ENCODE peak calls at places on chromosomes 16 and 17, in seven cellular contexts. One of them, this sample, is unnamed. For H3K9me3, the result is how much of the 10 kb centered on the place peaks cover.

GRCh38 chr17:4971826-4972225 is 4.2 kb upstream of the SPAG7 start:
- DNase-seq in neuronal stem cell: no peak
- DNase-seq in mucosa of descending colon: no peak
- DNase-seq in left lung: no peak
- DNase-seq in transverse colon: no peak
- DNase-seq in tibial nerve: no peak
- DNase-seq in CD8-positive, alpha-beta T cell: no peak
- DNase-seq in this sample: no peak

GRCh38 chr16:50153648-50154368 is 702 bp downstream of the TENT4B start:
- DNase-seq in neuronal stem cell: no peak
- DNase-seq in mucosa of descending colon: peak
- DNase-seq in left lung: peak
- DNase-seq in transverse colon: no peak
- DNase-seq in tibial nerve: peak
- DNase-seq in CD8-positive, alpha-beta T cell: peak
- DNase-seq in this sample: no peak

GRCh38 chr16:769201-769769 is 8.8 kb downstream of the MSLN start:
- DNase-seq in neuronal stem cell: peak
- DNase-seq in mucosa of descending colon: no peak
- DNase-seq in left lung: no peak
- DNase-seq in transverse colon: no peak
- DNase-seq in tibial nerve: no peak
- DNase-seq in CD8-positive, alpha-beta T cell: no peak
- DNase-seq in this sample: no peak

GRCh38 chr16:6643083-6643686 is 689.5 kb upstream of the RBFOX1 start:
- DNase-seq in neuronal stem cell: peak
- DNase-seq in mucosa of descending colon: no peak
- DNase-seq in left lung: no peak
- DNase-seq in transverse colon: peak
- DNase-seq in tibial nerve: peak
- DNase-seq in CD8-positive, alpha-beta T cell: peak
- DNase-seq in this sample: peak

GRCh38 chr17:45171338-45172231 is 9.9 kb downstream of the HEXIM2 start:
- DNase-seq in neuronal stem cell: no peak
- DNase-seq in mucosa of descending colon: peak
- DNase-seq in left lung: peak
- DNase-seq in transverse colon: peak
- DNase-seq in tibial nerve: no peak
- DNase-seq in CD8-positive, alpha-beta T cell: no peak
- DNase-seq in this sample: no peak

GRCh38 chr17:12739500-12739899 is 49.8 kb upstream of the ARHGAP44 start:
- DNase-seq in neuronal stem cell: no peak
- DNase-seq in mucosa of descending colon: no peak
- DNase-seq in left lung: no peak
- DNase-seq in transverse colon: no peak
- DNase-seq in tibial nerve: no peak
- DNase-seq in CD8-positive, alpha-beta T cell: no peak
- DNase-seq in this sample: no peak

GRCh38 chr17:48497103-48497502 is 33.7 kb downstream of the HOXB1 start:
- DNase-seq in neuronal stem cell: no peak
- DNase-seq in mucosa of descending colon: no peak
- DNase-seq in left lung: no peak
- DNase-seq in transverse colon: no peak
- DNase-seq in tibial nerve: no peak
- DNase-seq in CD8-positive, alpha-beta T cell: no peak
- DNase-seq in this sample: no peak

GRCh38 chr17:9217151-9218067 is 196.1 kb downstream of the NTN1 start:
- DNase-seq in neuronal stem cell: no peak
- DNase-seq in mucosa of descending colon: peak
- DNase-seq in left lung: no peak
- DNase-seq in transverse colon: no peak
- DNase-seq in tibial nerve: no peak
- DNase-seq in CD8-positive, alpha-beta T cell: no peak
- DNase-seq in this sample: no peak

GRCh38 chr17:5772720-5773119 is 188.4 kb upstream of the NLRP1 start:
- DNase-seq in neuronal stem cell: no peak
- DNase-seq in mucosa of descending colon: no peak
- DNase-seq in left lung: no peak
- DNase-seq in transverse colon: no peak
- DNase-seq in tibial nerve: no peak
- DNase-seq in CD8-positive, alpha-beta T cell: no peak
- DNase-seq in this sample: no peak

GRCh38 chr17:73819440-73820395 is 175.5 kb upstream of the SDK2 start:
- DNase-seq in neuronal stem cell: no peak
- DNase-seq in mucosa of descending colon: no peak
- DNase-seq in left lung: no peak
- DNase-seq in transverse colon: no peak
- DNase-seq in tibial nerve: no peak
- DNase-seq in CD8-positive, alpha-beta T cell: no peak
- DNase-seq in this sample: no peak

GRCh38 chr16:75254359-75254837 is 3.0 kb upstream of the BCAR1 start:
- DNase-seq in neuronal stem cell: no peak
- DNase-seq in mucosa of descending colon: no peak
- DNase-seq in left lung: peak
- DNase-seq in transverse colon: peak
- DNase-seq in tibial nerve: no peak
- DNase-seq in CD8-positive, alpha-beta T cell: no peak
- DNase-seq in this sample: no peak

GRCh38 chr16:30551781-30552180 is 6.4 kb downstream of the ZNF764 start:
- DNase-seq in neuronal stem cell: no peak
- DNase-seq in mucosa of descending colon: no peak
- DNase-seq in left lung: peak
- DNase-seq in transverse colon: no peak
- DNase-seq in tibial nerve: no peak
- DNase-seq in CD8-positive, alpha-beta T cell: no peak
- DNase-seq in this sample: peak

GRCh38 chr17:7557825-7558543 is 566 bp upstream of the TNFSF13 start:
- DNase-seq in neuronal stem cell: no peak
- DNase-seq in mucosa of descending colon: peak
- DNase-seq in left lung: peak
- DNase-seq in transverse colon: peak
- DNase-seq in tibial nerve: peak
- DNase-seq in CD8-positive, alpha-beta T cell: no peak
- DNase-seq in this sample: no peak

GRCh38 chr17:78501241-78502036 is 75.8 kb downstream of the DNAH17 start:
- DNase-seq in neuronal stem cell: no peak
- DNase-seq in mucosa of descending colon: no peak
- DNase-seq in left lung: no peak
- DNase-seq in transverse colon: no peak
- DNase-seq in tibial nerve: no peak
- DNase-seq in CD8-positive, alpha-beta T cell: no peak
- DNase-seq in this sample: no peak

GRCh38 chr17:40452074-40452787 is 9.0 kb downstream of the IGFBP4 start:
- DNase-seq in neuronal stem cell: no peak
- DNase-seq in mucosa of descending colon: no peak
- DNase-seq in left lung: no peak
- DNase-seq in transverse colon: no peak
- DNase-seq in tibial nerve: no peak
- DNase-seq in CD8-positive, alpha-beta T cell: no peak
- DNase-seq in this sample: no peak

GRCh38 chr16:86872126-86872525 is 293.8 kb downstream of the FOXL1 start:
- DNase-seq in neuronal stem cell: no peak
- DNase-seq in mucosa of descending colon: no peak
- DNase-seq in left lung: no peak
- DNase-seq in transverse colon: no peak
- DNase-seq in tibial nerve: no peak
- DNase-seq in CD8-positive, alpha-beta T cell: no peak
- DNase-seq in this sample: no peak

GRCh38 chr17:29615492-29616299 is 7.0 kb downstream of the CORO6 start:
- DNase-seq in neuronal stem cell: peak
- DNase-seq in mucosa of descending colon: peak
- DNase-seq in left lung: peak
- DNase-seq in transverse colon: peak
- DNase-seq in tibial nerve: peak
- DNase-seq in CD8-positive, alpha-beta T cell: peak
- DNase-seq in this sample: peak

GRCh38 chr16:16092925-16093624 is 130.2 kb downstream of the ABCC6 start:
- DNase-seq in neuronal stem cell: no peak
- DNase-seq in mucosa of descending colon: no peak
- DNase-seq in left lung: no peak
- DNase-seq in transverse colon: no peak
- DNase-seq in tibial nerve: no peak
- DNase-seq in CD8-positive, alpha-beta T cell: no peak
- DNase-seq in this sample: no peak

GRCh38 chr17:59464246-59464645 is 101.2 kb upstream of the DHX40 start:
- DNase-seq in neuronal stem cell: no peak
- DNase-seq in mucosa of descending colon: no peak
- DNase-seq in left lung: no peak
- DNase-seq in transverse colon: no peak
- DNase-seq in tibial nerve: no peak
- DNase-seq in CD8-positive, alpha-beta T cell: no peak
- DNase-seq in this sample: no peak

GRCh38 chr16:30032083-30032819 is 1.2 kb upstream of the TLCD3B start:
- DNase-seq in neuronal stem cell: peak
- DNase-seq in mucosa of descending colon: no peak
- DNase-seq in left lung: peak
- DNase-seq in transverse colon: peak
- DNase-seq in tibial nerve: no peak
- DNase-seq in CD8-positive, alpha-beta T cell: peak
- DNase-seq in this sample: peak

GRCh38 chr16:70151391-70151790 is 22.2 kb upstream of the CLEC18C start:
- DNase-seq in neuronal stem cell: no peak
- DNase-seq in mucosa of descending colon: no peak
- DNase-seq in left lung: no peak
- DNase-seq in transverse colon: no peak
- DNase-seq in tibial nerve: no peak
- DNase-seq in CD8-positive, alpha-beta T cell: no peak
- DNase-seq in this sample: no peak

GRCh38 chr17:59699218-59699617 is 8.0 kb downstream of the PTRH2 start:
- DNase-seq in neuronal stem cell: no peak
- DNase-seq in mucosa of descending colon: no peak
- DNase-seq in left lung: no peak
- DNase-seq in transverse colon: no peak
- DNase-seq in tibial nerve: no peak
- DNase-seq in CD8-positive, alpha-beta T cell: no peak
- DNase-seq in this sample: no peak

GRCh38 chr16:50735629-50736122 is 6.2 kb upstream of the CYLD start:
- DNase-seq in neuronal stem cell: no peak
- DNase-seq in mucosa of descending colon: no peak
- DNase-seq in left lung: no peak
- DNase-seq in transverse colon: no peak
- DNase-seq in tibial nerve: no peak
- DNase-seq in CD8-positive, alpha-beta T cell: no peak
- DNase-seq in this sample: no peak

GRCh38 chr16:9797306-9797705 is 384.9 kb downstream of the GRIN2A start:
- DNase-seq in neuronal stem cell: no peak
- DNase-seq in mucosa of descending colon: no peak
- DNase-seq in left lung: no peak
- DNase-seq in transverse colon: no peak
- DNase-seq in tibial nerve: no peak
- DNase-seq in CD8-positive, alpha-beta T cell: no peak
- DNase-seq in this sample: no peak

GRCh38 chr16:82630688-82631087 is 3.9 kb downstream of the CDH13 start:
- DNase-seq in neuronal stem cell: no peak
- DNase-seq in mucosa of descending colon: no peak
- DNase-seq in left lung: no peak
- DNase-seq in transverse colon: no peak
- DNase-seq in tibial nerve: no peak
- DNase-seq in CD8-positive, alpha-beta T cell: no peak
- DNase-seq in this sample: no peak

DNA sequence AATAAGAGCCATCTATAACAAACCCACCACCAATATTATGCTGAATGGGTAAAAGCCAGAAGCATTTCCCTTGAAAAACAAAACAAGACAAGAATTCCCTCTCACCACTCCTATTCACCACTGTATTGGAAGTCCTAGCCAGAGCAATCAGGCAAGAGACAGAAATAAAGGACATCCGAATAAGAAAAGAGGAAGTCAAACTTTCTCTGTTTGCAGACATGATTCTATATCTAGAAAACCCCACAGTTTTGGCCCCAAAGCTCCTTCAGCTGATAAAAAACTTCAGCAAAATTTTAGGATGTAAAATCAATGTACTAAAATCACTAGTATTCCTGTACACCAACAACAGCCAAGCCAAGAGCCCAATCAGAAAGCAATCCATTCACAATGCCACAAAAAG is 271.8 kb upstream of the AXIN2 start:
- DNase-seq in neuronal stem cell: no peak
- DNase-seq in mucosa of descending colon: no peak
- DNase-seq in left lung: no peak
- DNase-seq in transverse colon: no peak
- DNase-seq in tibial nerve: no peak
- DNase-seq in CD8-positive, alpha-beta T cell: no peak
- DNase-seq in this sample: no peak
- H3K9me3 ChIP-seq in neuronal stem cell: under half
- H3K9me3 ChIP-seq in mucosa of descending colon: under half
- H3K9me3 ChIP-seq in left lung: under half
- H3K9me3 ChIP-seq in transverse colon: under half
- H3K9me3 ChIP-seq in tibial nerve: under half
- H3K9me3 ChIP-seq in CD8-positive, alpha-beta T cell: under half
- H3K9me3 ChIP-seq in this sample: under half

GRCh38 chr17:11142231-11142630 is 98.8 kb upstream of the SHISA6 start:
- DNase-seq in neuronal stem cell: no peak
- DNase-seq in mucosa of descending colon: no peak
- DNase-seq in left lung: no peak
- DNase-seq in transverse colon: no peak
- DNase-seq in tibial nerve: no peak
- DNase-seq in CD8-positive, alpha-beta T cell: no peak
- DNase-seq in this sample: no peak
- H3K9me3 ChIP-seq in neuronal stem cell: under half
- H3K9me3 ChIP-seq in mucosa of descending colon: under half
- H3K9me3 ChIP-seq in left lung: under half
- H3K9me3 ChIP-seq in transverse colon: under half
- H3K9me3 ChIP-seq in tibial nerve: under half
- H3K9me3 ChIP-seq in CD8-positive, alpha-beta T cell: under half
- H3K9me3 ChIP-seq in this sample: under half

DNA sequence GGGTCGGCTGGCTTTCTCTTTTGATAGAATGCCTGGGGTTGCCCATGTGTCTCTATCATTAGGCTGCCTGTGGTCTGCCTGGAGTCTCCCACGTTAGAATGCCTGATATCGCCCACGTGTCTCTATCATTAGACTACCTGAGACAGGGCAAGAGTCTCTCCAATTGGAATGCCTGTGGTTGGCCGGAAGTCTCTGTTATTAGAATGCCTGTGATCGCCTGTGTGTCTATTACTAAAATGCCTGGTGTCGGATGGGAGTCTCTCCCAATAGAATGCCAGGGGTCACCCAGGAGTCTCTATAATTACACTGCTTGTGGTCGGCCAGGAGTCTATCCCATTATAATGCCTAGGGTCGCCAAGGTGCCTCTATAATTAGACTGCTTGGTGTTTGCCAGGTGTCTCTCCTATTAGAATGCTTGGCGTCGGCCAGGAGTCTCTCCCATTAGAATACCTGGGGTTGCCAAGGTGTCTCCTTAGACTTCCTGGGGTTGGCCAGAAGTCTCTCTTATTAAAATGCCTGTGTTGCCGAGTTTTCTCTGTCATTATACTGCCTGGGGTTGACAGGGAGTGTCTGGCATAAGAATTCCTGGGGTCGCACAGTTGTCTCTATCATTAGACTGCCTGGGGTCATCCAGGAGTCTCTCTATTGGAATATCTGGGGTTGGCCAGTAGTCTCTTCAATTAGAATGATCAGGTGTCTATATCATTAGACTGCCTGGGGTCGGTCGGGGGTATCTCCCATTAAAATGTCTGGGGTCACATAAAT is 2272.8 kb downstream of the TP53TG3F start:
- DNase-seq in neuronal stem cell: no peak
- DNase-seq in mucosa of descending colon: no peak
- DNase-seq in left lung: no peak
- DNase-seq in transverse colon: no peak
- DNase-seq in tibial nerve: no peak
- DNase-seq in CD8-positive, alpha-beta T cell: no peak
- DNase-seq in this sample: no peak
- H3K9me3 ChIP-seq in neuronal stem cell: under half
- H3K9me3 ChIP-seq in mucosa of descending colon: half or more
- H3K9me3 ChIP-seq in left lung: under half
- H3K9me3 ChIP-seq in transverse colon: under half
- H3K9me3 ChIP-seq in tibial nerve: under half
- H3K9me3 ChIP-seq in CD8-positive, alpha-beta T cell: under half
- H3K9me3 ChIP-seq in this sample: under half

GRCh38 chr17:31608659-31609254 is 217.3 kb downstream of the RAB11FIP4 start:
- DNase-seq in neuronal stem cell: no peak
- DNase-seq in mucosa of descending colon: no peak
- DNase-seq in left lung: no peak
- DNase-seq in transverse colon: no peak
- DNase-seq in tibial nerve: no peak
- DNase-seq in CD8-positive, alpha-beta T cell: no peak
- DNase-seq in this sample: no peak
- H3K9me3 ChIP-seq in neuronal stem cell: under half
- H3K9me3 ChIP-seq in mucosa of descending colon: under half
- H3K9me3 ChIP-seq in left lung: under half
- H3K9me3 ChIP-seq in transverse colon: under half
- H3K9me3 ChIP-seq in tibial nerve: under half
- H3K9me3 ChIP-seq in CD8-positive, alpha-beta T cell: under half
- H3K9me3 ChIP-seq in this sample: under half

This sample was measured in T-helper 17 cell.